ENCODE peak calls at places on chromosomes 6 and 20, in six cellular contexts. One of them, this sample, is unnamed.

GRCh38 chr20:25512709-25513108 is 72.6 kb downstream of the NINL start:
- DNase-seq in neuronal stem cell: no peak
- DNase-seq in H1: no peak
- DNase-seq in IMR-90: no peak
- DNase-seq in mesendoderm: no peak
- DNase-seq in mesenchymal stem cell: no peak
- DNase-seq in this sample: no peak

GRCh38 chr6:74578339-74578738 is 627.5 kb downstream of the COL12A1 start:
- DNase-seq in neuronal stem cell: no peak
- DNase-seq in H1: no peak
- DNase-seq in IMR-90: peak; percentile 89
- DNase-seq in mesendoderm: no peak
- DNase-seq in mesenchymal stem cell: peak; percentile 74
- DNase-seq in this sample: no peak

GRCh38 chr20:58670659-58671058 is 19.6 kb downstream of the STX16 start:
- DNase-seq in neuronal stem cell: no peak
- DNase-seq in H1: peak; percentile 42
- DNase-seq in IMR-90: no peak
- DNase-seq in mesendoderm: no peak
- DNase-seq in mesenchymal stem cell: no peak
- DNase-seq in this sample: no peak

GRCh38 chr6:89084954-89085353 is 4.4 kb downstream of the PNRC1 start:
- DNase-seq in neuronal stem cell: no peak
- DNase-seq in H1: no peak
- DNase-seq in IMR-90: peak; percentile 24
- DNase-seq in mesendoderm: peak; percentile 56
- DNase-seq in mesenchymal stem cell: peak; percentile 49
- DNase-seq in this sample: no peak

GRCh38 chr6:140956567-140957306 is 1176.0 kb upstream of the GJE1 start:
- DNase-seq in neuronal stem cell: no peak
- DNase-seq in H1: no peak
- DNase-seq in IMR-90: peak; percentile 65
- DNase-seq in mesendoderm: no peak
- DNase-seq in mesenchymal stem cell: peak; percentile 76
- DNase-seq in this sample: no peak

GRCh38 chr6:39342692-39343460 is 20.4 kb upstream of the KCNK16 start:
- DNase-seq in neuronal stem cell: no peak
- DNase-seq in H1: no peak
- DNase-seq in IMR-90: no peak
- DNase-seq in mesendoderm: no peak
- DNase-seq in mesenchymal stem cell: peak; percentile 49
- DNase-seq in this sample: no peak

GRCh38 chr6:37024665-37025337 is 19.3 kb downstream of the FGD2 start:
- DNase-seq in neuronal stem cell: no peak
- DNase-seq in H1: no peak
- DNase-seq in IMR-90: peak; percentile 14
- DNase-seq in mesendoderm: no peak
- DNase-seq in mesenchymal stem cell: no peak
- DNase-seq in this sample: no peak

GRCh38 chr6:169160855-169161560 is 92.6 kb downstream of the THBS2 start:
- DNase-seq in neuronal stem cell: no peak
- DNase-seq in H1: no peak
- DNase-seq in IMR-90: no peak
- DNase-seq in mesendoderm: no peak
- DNase-seq in mesenchymal stem cell: no peak
- DNase-seq in this sample: no peak

GRCh38 chr6:77183447-77183846 is 279.8 kb downstream of the HTR1B start:
- DNase-seq in neuronal stem cell: no peak
- DNase-seq in H1: no peak
- DNase-seq in IMR-90: no peak
- DNase-seq in mesendoderm: no peak
- DNase-seq in mesenchymal stem cell: no peak
- DNase-seq in this sample: no peak

GRCh38 chr20:35284992-35285805 is 627 bp upstream of the EIF6 start:
- DNase-seq in neuronal stem cell: no peak
- DNase-seq in H1: no peak
- DNase-seq in IMR-90: no peak
- DNase-seq in mesendoderm: no peak
- DNase-seq in mesenchymal stem cell: no peak
- DNase-seq in this sample: no peak

GRCh38 chr6:130788954-130789353 is 38.3 kb upstream of the SMLR1 start:
- DNase-seq in neuronal stem cell: no peak
- DNase-seq in H1: no peak
- DNase-seq in IMR-90: no peak
- DNase-seq in mesendoderm: no peak
- DNase-seq in mesenchymal stem cell: no peak
- DNase-seq in this sample: no peak

GRCh38 chr6:101686653-101687052 is 293.1 kb downstream of the GRIK2 start:
- DNase-seq in neuronal stem cell: no peak
- DNase-seq in H1: no peak
- DNase-seq in IMR-90: no peak
- DNase-seq in mesendoderm: no peak
- DNase-seq in mesenchymal stem cell: no peak
- DNase-seq in this sample: no peak

GRCh38 chr6:101689695-101690094 is 296.2 kb downstream of the GRIK2 start:
- DNase-seq in neuronal stem cell: no peak
- DNase-seq in H1: no peak
- DNase-seq in IMR-90: no peak
- DNase-seq in mesendoderm: no peak
- DNase-seq in mesenchymal stem cell: no peak
- DNase-seq in this sample: no peak

GRCh38 chr6:101689156-101689555 is 295.6 kb downstream of the GRIK2 start:
- DNase-seq in neuronal stem cell: no peak
- DNase-seq in H1: no peak
- DNase-seq in IMR-90: no peak
- DNase-seq in mesendoderm: no peak
- DNase-seq in mesenchymal stem cell: no peak
- DNase-seq in this sample: no peak

GRCh38 chr6:101682937-101683336 is 289.4 kb downstream of the GRIK2 start:
- DNase-seq in neuronal stem cell: no peak
- DNase-seq in H1: no peak
- DNase-seq in IMR-90: no peak
- DNase-seq in mesendoderm: no peak
- DNase-seq in mesenchymal stem cell: no peak
- DNase-seq in this sample: no peak

GRCh38 chr6:101683884-101684283 is 290.4 kb downstream of the GRIK2 start:
- DNase-seq in neuronal stem cell: no peak
- DNase-seq in H1: no peak
- DNase-seq in IMR-90: no peak
- DNase-seq in mesendoderm: no peak
- DNase-seq in mesenchymal stem cell: no peak
- DNase-seq in this sample: no peak
- H3K4me3 ChIP-seq in neuronal stem cell: no peak overlapping the region
- H3K4me3 ChIP-seq in H1: no peak overlapping the region
- H3K4me3 ChIP-seq in IMR-90: no peak overlapping the region
- H3K4me3 ChIP-seq in mesendoderm: no peak overlapping the region
- H3K4me3 ChIP-seq in mesenchymal stem cell: no peak overlapping the region
- H3K4me3 ChIP-seq in this sample: no peak overlapping the region

GRCh38 chr6:159042003-159042823 is 2.6 kb downstream of the TAGAP start:
- DNase-seq in neuronal stem cell: peak; percentile 66
- DNase-seq in H1: peak; percentile 73
- DNase-seq in IMR-90: peak; percentile 47
- DNase-seq in mesendoderm: peak; percentile 94
- DNase-seq in mesenchymal stem cell: peak; percentile 66
- DNase-seq in this sample: peak; percentile 74
- H3K4ac ChIP-seq in neuronal stem cell: no peak overlapping the region
- H3K4ac ChIP-seq in H1: no peak overlapping the region
- H3K4ac ChIP-seq in IMR-90: no peak overlapping the region
- H3K4ac ChIP-seq in mesendoderm: no peak overlapping the region
- H3K4ac ChIP-seq in mesenchymal stem cell: no peak overlapping the region
- H3K4ac ChIP-seq in this sample: no peak overlapping the region

DNA sequence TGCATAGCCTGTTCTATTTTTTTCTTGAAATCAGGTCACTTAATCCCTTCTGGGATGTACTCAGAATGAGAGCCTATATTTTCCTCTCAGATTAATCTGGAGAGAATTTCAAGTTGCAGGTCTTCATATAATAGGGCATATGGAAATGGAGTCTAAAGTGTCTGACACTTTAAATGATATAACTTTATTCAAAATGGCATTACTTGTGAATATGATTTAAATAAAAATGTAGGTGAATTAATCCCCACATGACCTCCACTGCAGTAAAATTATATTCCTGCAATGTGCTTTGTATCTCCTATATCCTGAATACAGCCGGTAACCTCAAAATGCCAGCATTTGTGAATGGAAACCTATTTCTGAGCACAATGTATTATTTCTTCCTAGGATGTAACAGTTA is 172.5 kb upstream of the BTBD3 start:
- DNase-seq in neuronal stem cell: no peak
- DNase-seq in H1: no peak
- DNase-seq in IMR-90: no peak
- DNase-seq in mesendoderm: no peak
- DNase-seq in mesenchymal stem cell: no peak
- DNase-seq in this sample: no peak
- H3K4me3 ChIP-seq in neuronal stem cell: no peak overlapping the region
- H3K4me3 ChIP-seq in H1: no peak overlapping the region
- H3K4me3 ChIP-seq in IMR-90: no peak overlapping the region
- H3K4me3 ChIP-seq in mesendoderm: no peak overlapping the region
- H3K4me3 ChIP-seq in mesenchymal stem cell: no peak overlapping the region
- H3K4me3 ChIP-seq in this sample: no peak overlapping the region

GRCh38 chr20:47356526-47357295 is at the start of gene ZMYND8:
- DNase-seq in neuronal stem cell: peak; percentile 95
- DNase-seq in H1: peak; percentile 98
- DNase-seq in IMR-90: peak; percentile 92
- DNase-seq in mesendoderm: peak; percentile 97
- DNase-seq in mesenchymal stem cell: peak; percentile 95
- DNase-seq in this sample: peak; percentile 96
- H3K4ac ChIP-seq in neuronal stem cell: peak within 1 kb of the TSS; percentile 72
- H3K4ac ChIP-seq in H1: peak within 1 kb of the TSS; percentile 94
- H3K4ac ChIP-seq in IMR-90: peak within 1 kb of the TSS; percentile 100
- H3K4ac ChIP-seq in mesendoderm: peak within 1 kb of the TSS; percentile 100
- H3K4ac ChIP-seq in mesenchymal stem cell: peak within 1 kb of the TSS; percentile 90
- H3K4ac ChIP-seq in this sample: peak within 1 kb of the TSS; percentile 98

DNA sequence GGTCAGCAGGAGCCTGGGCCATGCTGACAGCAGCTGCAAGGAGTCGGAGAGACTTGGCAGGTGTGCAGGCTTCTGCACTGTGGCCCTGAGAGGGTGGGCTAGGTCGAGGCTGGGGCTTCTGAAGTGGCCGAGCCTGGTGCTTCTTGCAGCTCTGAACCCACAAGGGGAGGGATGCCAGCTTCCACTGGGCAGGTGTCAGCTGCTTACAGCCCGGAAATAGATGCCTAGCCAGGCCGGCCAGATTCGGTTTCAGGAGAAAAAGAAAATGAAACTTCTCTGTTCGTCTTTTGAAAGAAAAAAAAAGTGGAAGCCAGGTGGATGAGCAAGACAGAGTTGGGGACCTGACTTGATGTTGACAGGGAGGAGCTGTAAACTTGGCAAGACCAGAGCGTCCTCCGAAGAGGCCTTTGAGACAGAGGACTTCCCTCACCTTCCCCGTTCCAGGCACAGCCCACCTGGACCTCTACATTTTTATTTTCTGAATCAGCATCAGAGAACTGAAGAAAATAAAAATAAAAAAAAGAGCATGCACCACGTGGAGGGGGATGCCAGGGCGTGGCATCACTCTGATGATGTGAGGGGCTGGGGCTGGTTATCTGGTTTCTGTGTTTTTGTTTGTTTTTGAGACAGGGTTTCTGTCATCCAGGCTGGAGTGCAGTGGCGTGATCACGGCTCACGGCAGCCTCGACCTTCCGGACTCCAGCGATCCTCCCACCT is at the start of gene ZBP1:
- DNase-seq in neuronal stem cell: no peak
- DNase-seq in H1: peak; percentile 42
- DNase-seq in IMR-90: no peak
- DNase-seq in mesendoderm: no peak
- DNase-seq in mesenchymal stem cell: no peak
- DNase-seq in this sample: no peak
- H3K4me3 ChIP-seq in neuronal stem cell: no peak within 1 kb of the TSS
- H3K4me3 ChIP-seq in H1: no peak within 1 kb of the TSS
- H3K4me3 ChIP-seq in IMR-90: no peak within 1 kb of the TSS
- H3K4me3 ChIP-seq in mesendoderm: no peak within 1 kb of the TSS
- H3K4me3 ChIP-seq in mesenchymal stem cell: no peak within 1 kb of the TSS
- H3K4me3 ChIP-seq in this sample: no peak within 1 kb of the TSS

GRCh38 chr6:85642774-85643529 is at the start of gene SYNCRIP:
- DNase-seq in neuronal stem cell: peak; percentile 98
- DNase-seq in H1: peak; percentile 97
- DNase-seq in IMR-90: peak; percentile 97
- DNase-seq in mesendoderm: peak; percentile 99
- DNase-seq in mesenchymal stem cell: peak; percentile 99
- DNase-seq in this sample: peak; percentile 99
- H3K4ac ChIP-seq in neuronal stem cell: peak within 1 kb of the TSS; percentile 98
- H3K4ac ChIP-seq in H1: peak within 1 kb of the TSS; percentile 100
- H3K4ac ChIP-seq in IMR-90: peak within 1 kb of the TSS; percentile 100
- H3K4ac ChIP-seq in mesendoderm: peak within 1 kb of the TSS; percentile 98
- H3K4ac ChIP-seq in mesenchymal stem cell: peak within 1 kb of the TSS; percentile 98
- H3K4ac ChIP-seq in this sample: peak within 1 kb of the TSS; percentile 100

GRCh38 chr6:119343573-119344146 is 5.9 kb downstream of the MAN1A1 start:
- DNase-seq in neuronal stem cell: no peak
- DNase-seq in H1: no peak
- DNase-seq in IMR-90: no peak
- DNase-seq in mesendoderm: no peak
- DNase-seq in mesenchymal stem cell: no peak
- DNase-seq in this sample: peak; percentile 22
- H3K4me3 ChIP-seq in neuronal stem cell: no peak overlapping the region
- H3K4me3 ChIP-seq in H1: no peak overlapping the region
- H3K4me3 ChIP-seq in IMR-90: no peak overlapping the region
- H3K4me3 ChIP-seq in mesendoderm: no peak overlapping the region
- H3K4me3 ChIP-seq in mesenchymal stem cell: no peak overlapping the region
- H3K4me3 ChIP-seq in this sample: no peak overlapping the region

GRCh38 chr20:31953749-31954148 is 1.9 kb upstream of the PDRG1 start:
- DNase-seq in neuronal stem cell: no peak
- DNase-seq in H1: no peak
- DNase-seq in IMR-90: no peak
- DNase-seq in mesendoderm: no peak
- DNase-seq in mesenchymal stem cell: no peak
- DNase-seq in this sample: no peak
- H3K4ac ChIP-seq in neuronal stem cell: no peak overlapping the region
- H3K4ac ChIP-seq in H1: no peak overlapping the region
- H3K4ac ChIP-seq in IMR-90: no peak overlapping the region
- H3K4ac ChIP-seq in mesendoderm: no peak overlapping the region
- H3K4ac ChIP-seq in mesenchymal stem cell: no peak overlapping the region
- H3K4ac ChIP-seq in this sample: no peak overlapping the region

DNA sequence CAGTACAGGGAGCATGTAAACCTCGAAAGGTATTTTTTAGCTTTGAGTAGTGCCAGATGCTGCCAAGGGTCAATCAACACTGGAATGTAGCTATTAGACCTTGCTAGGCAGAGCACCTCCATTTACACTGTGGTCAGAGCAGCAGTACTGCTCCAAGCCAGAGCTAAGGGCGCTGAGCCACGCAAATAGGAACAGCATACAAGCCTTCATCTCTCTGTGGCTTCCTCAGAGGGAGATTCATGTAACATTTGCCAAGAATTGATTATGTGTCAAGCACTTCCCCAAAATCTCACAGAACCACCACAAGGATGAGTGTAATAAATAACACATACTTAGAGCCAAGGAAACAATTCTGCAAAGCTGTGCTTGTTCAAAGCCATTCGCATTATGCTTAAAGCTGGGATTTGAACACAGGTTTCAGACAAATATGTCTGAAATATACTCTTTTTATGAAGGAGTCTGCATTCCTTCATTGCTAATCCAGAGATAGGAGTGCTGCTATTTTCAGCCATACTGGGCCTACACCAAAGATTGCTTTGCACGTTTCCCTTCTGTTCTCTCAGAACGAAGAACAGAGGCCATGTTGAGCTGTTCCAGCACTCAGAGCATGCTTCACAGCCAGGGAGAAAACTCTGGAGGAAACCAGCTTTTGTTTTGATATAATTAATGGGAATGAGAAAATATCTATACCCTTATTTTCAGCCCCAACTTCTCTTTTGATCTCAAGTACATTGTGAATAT is 97.7 kb downstream of the SLC16A10 start:
- DNase-seq in neuronal stem cell: no peak
- DNase-seq in H1: no peak
- DNase-seq in IMR-90: no peak
- DNase-seq in mesendoderm: no peak
- DNase-seq in mesenchymal stem cell: no peak
- DNase-seq in this sample: no peak
- H3K4me3 ChIP-seq in neuronal stem cell: no peak overlapping the region
- H3K4me3 ChIP-seq in H1: no peak overlapping the region
- H3K4me3 ChIP-seq in IMR-90: no peak overlapping the region
- H3K4me3 ChIP-seq in mesendoderm: no peak overlapping the region
- H3K4me3 ChIP-seq in mesenchymal stem cell: no peak overlapping the region
- H3K4me3 ChIP-seq in this sample: no peak overlapping the region

GRCh38 chr6:17712573-17712972 is 5.8 kb upstream of the NUP153 start:
- DNase-seq in neuronal stem cell: no peak
- DNase-seq in H1: no peak
- DNase-seq in IMR-90: peak; percentile 54
- DNase-seq in mesendoderm: no peak
- DNase-seq in mesenchymal stem cell: peak; percentile 49
- DNase-seq in this sample: no peak
- H3K4ac ChIP-seq in neuronal stem cell: no peak overlapping the region
- H3K4ac ChIP-seq in H1: no peak overlapping the region
- H3K4ac ChIP-seq in IMR-90: peak overlapping the region; percentile 24
- H3K4ac ChIP-seq in mesendoderm: no peak overlapping the region
- H3K4ac ChIP-seq in mesenchymal stem cell: no peak overlapping the region
- H3K4ac ChIP-seq in this sample: no peak overlapping the region